ENCODE peak calls at places on chromosomes 3 and 15, in five cellular contexts. D is fibroblast of lung, W is AG09309, N is brain microvascular endothelial cell, X is ovary. Y is an unnamed sample.

GRCh38 chr3:159941043-159941994 is 47.3 kb upstream of the IL12A start:
- DNase-seq in D (peak; percentile 23), W (no peak), N (no peak), X (no peak), Y (no peak)

GRCh38 chr3:13057641-13058040 is 15.6 kb downstream of the IQSEC1 start:
- DNase-seq in D (no peak), W (no peak), N (no peak), X (no peak), Y (no peak)

GRCh38 chr3:45841380-45841700 is 579 bp downstream of the LZTFL1 start:
- DNase-seq in D (peak; percentile 37), W (no peak), N (peak; percentile 6), X (no peak), Y (no peak)

GRCh38 chr3:126922466-126922865 is 60.4 kb upstream of the PLXNA1 start:
- DNase-seq in D (no peak), W (no peak), N (no peak), X (no peak), Y (no peak)

GRCh38 chr3:27511724-27512422 is 27.7 kb upstream of the SLC4A7 start:
- DNase-seq in D (peak; percentile 47), W (no peak), N (no peak), X (no peak), Y (no peak)

GRCh38 chr15:70244978-70245542 is 147.3 kb upstream of the TLE3 start:
- DNase-seq in D (no peak), W (no peak), N (no peak), X (no peak), Y (no peak)

GRCh38 chr3:136819784-136820640 is 1.1 kb downstream of the SLC35G2 start:
- DNase-seq in D (peak; percentile 74), W (no peak), N (peak; percentile 54), X (peak; percentile 37), Y (no peak)

GRCh38 chr3:106428565-106428994 is 559.8 kb upstream of the CBLB start:
- DNase-seq in D (peak; percentile 100), W (peak; percentile 99), N (peak; percentile 97), X (peak; percentile 55), Y (peak; percentile 100)

GRCh38 chr3:42230860-42231259 is 35.1 kb downstream of the CCK start:
- DNase-seq in D (no peak), W (no peak), N (no peak), X (no peak), Y (no peak)

GRCh38 chr3:29324180-29324651 is 43.3 kb downstream of the RBMS3 start:
- DNase-seq in D (peak; percentile 80), W (no peak), N (peak; percentile 90), X (peak; percentile 52), Y (no peak)

GRCh38 chr3:42071720-42072582 is 19.2 kb upstream of the TRAK1 start:
- DNase-seq in D (peak; percentile 80), W (peak; percentile 80), N (peak; percentile 43), X (peak; percentile 63), Y (no peak)

GRCh38 chr15:70701891-70702568 is 61.3 kb downstream of the UACA start:
- DNase-seq in D (peak; percentile 79), W (no peak), N (peak; percentile 52), X (no peak), Y (no peak)

GRCh38 chr3:55557549-55557948 is 70.4 kb upstream of the WNT5A start:
- DNase-seq in D (no peak), W (no peak), N (no peak), X (no peak), Y (no peak)

GRCh38 chr3:179884136-179884535 is 152.6 kb downstream of the PEX5L start:
- DNase-seq in D (no peak), W (no peak), N (no peak), X (no peak), Y (no peak)

GRCh38 chr15:41804361-41804760 is 23.5 kb upstream of the JMJD7 start:
- DNase-seq in D (no peak), W (no peak), N (no peak), X (no peak), Y (no peak)

GRCh38 chr3:171752329-171752728 is 58.0 kb downstream of the PLD1 start:
- DNase-seq in D (no peak), W (no peak), N (no peak), X (no peak), Y (no peak)

GRCh38 chr3:143736205-143736604 is 112.1 kb downstream of the SLC9A9 start:
- DNase-seq in D (no peak), W (no peak), N (no peak), X (no peak), Y (no peak)

GRCh38 chr15:59587085-59587826 is 24.3 kb upstream of the GCNT3 start:
- DNase-seq in D (no peak), W (no peak), N (no peak), X (no peak), Y (no peak)

GRCh38 chr3:144229973-144230372 is 258.4 kb downstream of the DIPK2A start:
- DNase-seq in D (no peak), W (no peak), N (no peak), X (no peak), Y (no peak)

GRCh38 chr3:24495334-24495994 is 814 bp upstream of the THRB start:
- DNase-seq in D (no peak), W (no peak), N (no peak), X (peak; percentile 15), Y (no peak)

GRCh38 chr3:194964809-194965208 is 279.1 kb downstream of the FAM43A start:
- DNase-seq in D (no peak), W (no peak), N (no peak), X (no peak), Y (no peak)

GRCh38 chr3:63940389-63940757 is 28.2 kb upstream of the SCAANT1 start:
- DNase-seq in D (peak; percentile 90), W (peak; percentile 41), N (peak; percentile 9), X (no peak), Y (no peak)

GRCh38 chr15:34651962-34652725 is 68.7 kb upstream of the GOLGA8B start:
- DNase-seq in D (no peak), W (no peak), N (no peak), X (no peak), Y (no peak)

GRCh38 chr15:94322141-94322540 is 90.8 kb downstream of the MCTP2 start:
- DNase-seq in D (peak; percentile 2), W (peak; percentile 58), N (no peak), X (no peak), Y (peak; percentile 17)

GRCh38 chr15:94312946-94313345 is 81.6 kb downstream of the MCTP2 start:
- DNase-seq in D (peak; percentile 29), W (no peak), N (no peak), X (no peak), Y (peak; percentile 19)

GRCh38 chr15:94323076-94323475 is 91.7 kb downstream of the MCTP2 start:
- DNase-seq in D (no peak), W (no peak), N (no peak), X (no peak), Y (no peak)

GRCh38 chr15:94314639-94315038 is 83.3 kb downstream of the MCTP2 start:
- DNase-seq in D (no peak), W (no peak), N (no peak), X (no peak), Y (no peak)

DNA sequence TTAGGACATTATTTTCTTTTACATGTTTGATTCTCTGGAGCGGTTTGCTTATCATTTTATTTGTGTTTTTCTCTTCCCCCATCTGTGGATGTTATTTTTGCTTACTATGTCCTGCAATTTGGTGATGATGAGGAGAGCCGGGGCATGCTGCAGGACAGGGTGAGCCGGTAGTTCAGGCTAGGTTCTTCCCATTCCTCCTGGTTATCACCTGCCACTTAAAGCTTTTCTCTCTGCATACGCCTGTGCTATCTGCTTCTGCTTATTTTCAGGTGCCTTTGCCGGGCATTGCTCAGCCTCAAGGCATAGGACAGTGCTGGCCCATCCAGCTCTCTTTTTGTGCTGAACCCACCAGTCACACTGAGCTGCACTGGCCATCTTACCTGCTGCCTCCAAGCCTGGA is 85.8 kb downstream of the MCTP2 start:
- DNase-seq in D (no peak), W (no peak), N (no peak), X (no peak), Y (no peak)
- H3K4me3 ChIP-seq in D (no peak overlapping the region), W (no peak overlapping the region), N (no peak overlapping the region), X (no peak overlapping the region), Y (no peak overlapping the region)

DNA sequence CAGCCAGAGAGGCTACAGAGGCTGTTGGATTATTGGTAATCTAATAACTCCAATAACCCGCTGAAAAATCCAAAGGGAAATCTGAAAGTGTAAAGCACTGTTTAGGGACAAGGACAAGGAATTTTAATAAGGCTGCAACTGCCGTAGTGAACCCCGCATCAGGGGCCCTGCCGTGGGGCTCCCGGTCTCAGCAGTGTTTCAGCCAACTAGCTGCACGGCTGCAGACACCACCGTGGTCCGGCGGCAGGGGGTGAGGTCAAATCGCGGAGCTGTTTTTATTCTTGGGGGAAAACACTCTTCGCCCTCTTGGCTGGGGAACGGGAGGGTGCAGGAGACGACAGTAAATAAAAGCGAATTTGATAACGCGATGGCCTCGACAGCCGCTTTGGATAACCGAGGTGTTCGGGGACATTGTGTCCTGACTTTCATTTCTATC is 6.1 kb downstream of the BCL6 start:
- DNase-seq in D (peak; percentile 28), W (no peak), N (no peak), X (no peak), Y (no peak)
- TF ChIP-seq CTCF in D (no peak), W (peak; percentile 4), N (no peak), X (no peak), Y (no peak)

DNA sequence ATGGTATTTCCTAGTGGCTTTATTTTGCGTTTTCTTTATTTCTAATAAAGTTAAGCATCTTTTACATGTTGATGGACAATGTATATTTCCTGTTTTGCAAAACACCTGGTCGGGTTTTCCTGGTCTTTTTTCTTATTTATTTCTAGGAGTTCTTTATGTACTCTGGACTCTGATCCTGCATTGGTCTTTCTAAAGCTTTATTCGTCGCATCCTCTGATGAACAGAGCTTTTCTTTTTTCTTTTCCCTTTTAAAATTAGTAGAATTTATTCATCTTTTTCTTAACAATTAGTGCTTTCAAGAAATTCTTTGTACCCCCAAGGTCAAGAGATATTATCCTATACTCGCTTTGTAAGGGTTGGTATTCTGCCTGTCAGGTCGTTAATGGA is 32.2 kb downstream of the ZDHHC19 start:
- DNase-seq in D (no peak), W (no peak), N (no peak), X (no peak), Y (no peak)
- H3K4me3 ChIP-seq in D (no peak overlapping the region), W (no peak overlapping the region), N (no peak overlapping the region), X (no peak overlapping the region), Y (no peak overlapping the region)

GRCh38 chr3:133939496-133939835 is 43.8 kb upstream of the RAB6B start:
- DNase-seq in D (no peak), W (no peak), N (no peak), X (no peak), Y (no peak)

GRCh38 chr3:133937061-133937686 is 41.5 kb upstream of the RAB6B start:
- DNase-seq in D (no peak), W (no peak), N (no peak), X (no peak), Y (no peak)

GRCh38 chr3:133935843-133936825 is 40.5 kb upstream of the RAB6B start:
- DNase-seq in D (no peak), W (no peak), N (no peak), X (no peak), Y (no peak)

GRCh38 chr3:133938770-133939495 is 43.3 kb upstream of the RAB6B start:
- DNase-seq in D (peak; percentile 19), W (no peak), N (no peak), X (no peak), Y (no peak)

GRCh38 chr3:133937756-133938601 is 42.3 kb upstream of the RAB6B start:
- DNase-seq in D (peak; percentile 90), W (peak; percentile 73), N (no peak), X (no peak), Y (peak; percentile 38)
- TF ChIP-seq CTCF in D (peak; percentile 13), W (no peak), N (no peak), X (no peak), Y (no peak)